ENCODE peak calls at places on chromosomes 5 and 9, in five cellular contexts. One of them, this sample, is unnamed.

GRCh38 chr5:132657676-132658382 is at the start of gene IL13:
- DNase-seq in AG04450: no peak
- DNase-seq in AG04449: no peak
- DNase-seq in type B pancreatic cell: peak
- DNase-seq in astrocyte of the spinal cord: no peak
- DNase-seq in this sample: no peak

GRCh38 chr5:97101189-97101910 is 41.1 kb downstream of the LIX1 start:
- DNase-seq in type B pancreatic cell: no peak
- DNase-seq in astrocyte of the spinal cord: peak
- DNase-seq in AG04450: no peak
- DNase-seq in AG04449: no peak
- DNase-seq in this sample: no peak

GRCh38 chr5:133686566-133686965 is 74.2 kb upstream of the FSTL4 start:
- DNase-seq in type B pancreatic cell: no peak
- DNase-seq in astrocyte of the spinal cord: no peak
- DNase-seq in AG04450: no peak
- DNase-seq in AG04449: no peak
- DNase-seq in this sample: no peak

GRCh38 chr5:16707168-16707868 is 90.5 kb upstream of the RETREG1 start:
- DNase-seq in AG04449: no peak
- DNase-seq in type B pancreatic cell: no peak
- DNase-seq in AG04450: no peak
- DNase-seq in astrocyte of the spinal cord: no peak
- DNase-seq in this sample: no peak

GRCh38 chr5:158796812-158797497 is 302.8 kb downstream of the EBF1 start:
- DNase-seq in astrocyte of the spinal cord: no peak
- DNase-seq in type B pancreatic cell: no peak
- DNase-seq in AG04450: no peak
- DNase-seq in AG04449: no peak
- DNase-seq in this sample: no peak

GRCh38 chr9:37899041-37899440 is 4.9 kb downstream of the SLC25A51 start:
- DNase-seq in AG04449: no peak
- DNase-seq in AG04450: no peak
- DNase-seq in astrocyte of the spinal cord: no peak
- DNase-seq in type B pancreatic cell: no peak
- DNase-seq in this sample: no peak

GRCh38 chr9:21965401-21965951 is 28.7 kb downstream of the CDKN2A start:
- DNase-seq in AG04450: peak
- DNase-seq in AG04449: no peak
- DNase-seq in astrocyte of the spinal cord: peak
- DNase-seq in type B pancreatic cell: no peak
- DNase-seq in this sample: peak

GRCh38 chr5:122089096-122089495 is 11.0 kb upstream of the LOX start:
- DNase-seq in type B pancreatic cell: no peak
- DNase-seq in AG04449: no peak
- DNase-seq in AG04450: no peak
- DNase-seq in astrocyte of the spinal cord: no peak
- DNase-seq in this sample: no peak

GRCh38 chr5:58717303-58718012 is 134.6 kb downstream of the RAB3C start:
- DNase-seq in AG04449: no peak
- DNase-seq in astrocyte of the spinal cord: no peak
- DNase-seq in AG04450: no peak
- DNase-seq in type B pancreatic cell: no peak
- DNase-seq in this sample: no peak

GRCh38 chr5:107104774-107105050 is 566.0 kb downstream of the EFNA5 start:
- DNase-seq in AG04449: no peak
- DNase-seq in type B pancreatic cell: no peak
- DNase-seq in AG04450: no peak
- DNase-seq in astrocyte of the spinal cord: no peak
- DNase-seq in this sample: peak
- TF ChIP-seq CTCF in AG04449: no peak
- TF ChIP-seq CTCF in type B pancreatic cell: no peak
- TF ChIP-seq CTCF in AG04450: no peak
- TF ChIP-seq CTCF in astrocyte of the spinal cord: peak
- TF ChIP-seq CTCF in this sample: peak

DNA sequence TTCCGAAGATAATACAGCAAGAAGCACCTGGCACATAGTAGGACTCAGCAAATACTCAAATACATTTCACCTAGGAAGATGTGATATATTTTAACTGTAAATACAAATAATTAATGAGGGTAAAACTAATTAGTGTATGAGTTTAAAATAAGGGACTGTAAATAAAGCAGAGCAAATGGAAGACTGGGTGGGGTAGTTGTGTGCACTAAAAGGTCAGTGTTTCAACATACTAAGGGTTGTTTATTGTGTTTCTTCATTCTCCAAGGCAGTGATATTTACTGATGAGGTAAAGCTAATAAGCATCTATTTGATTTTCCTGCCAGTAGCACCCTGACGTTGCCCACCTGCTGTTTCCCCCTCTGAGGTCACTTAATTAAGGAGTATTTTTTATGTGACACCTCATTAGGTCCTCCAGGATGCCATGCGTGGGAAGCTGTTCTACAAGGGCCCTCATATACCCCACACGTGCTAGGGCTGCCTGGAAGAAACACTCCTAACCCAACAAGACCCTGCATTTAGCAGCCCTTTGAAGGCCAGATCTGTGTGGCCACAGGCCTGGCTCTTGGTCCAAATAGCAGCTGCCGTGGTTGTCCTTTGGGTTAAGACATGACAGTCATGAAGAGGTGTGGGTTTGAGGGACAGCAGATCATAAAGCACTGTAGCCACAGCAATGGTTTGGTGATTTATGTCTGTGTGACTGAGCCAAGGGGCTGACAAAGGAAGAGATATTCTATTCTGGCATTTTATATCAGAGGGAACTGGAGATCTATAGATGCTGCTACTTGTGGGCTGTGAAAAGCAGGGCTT is 97.5 kb upstream of the RPS23 start:
- DNase-seq in AG04450: no peak
- DNase-seq in astrocyte of the spinal cord: peak
- DNase-seq in AG04449: no peak
- DNase-seq in type B pancreatic cell: no peak
- DNase-seq in this sample: no peak
- TF ChIP-seq CTCF in AG04450: no peak
- TF ChIP-seq CTCF in astrocyte of the spinal cord: no peak
- TF ChIP-seq CTCF in AG04449: no peak
- TF ChIP-seq CTCF in type B pancreatic cell: no peak
- TF ChIP-seq CTCF in this sample: no peak

GRCh38 chr5:62592558-62592957 is 13.9 kb downstream of the LRRC70 start:
- DNase-seq in AG04450: no peak
- DNase-seq in type B pancreatic cell: no peak
- DNase-seq in AG04449: no peak
- DNase-seq in astrocyte of the spinal cord: no peak
- DNase-seq in this sample: no peak

GRCh38 chr5:62588668-62589067 is 10.0 kb downstream of the LRRC70 start:
- DNase-seq in AG04449: no peak
- DNase-seq in type B pancreatic cell: no peak
- DNase-seq in AG04450: no peak
- DNase-seq in astrocyte of the spinal cord: no peak
- DNase-seq in this sample: no peak

GRCh38 chr5:62587737-62588136 is 9.1 kb downstream of the LRRC70 start:
- DNase-seq in AG04450: no peak
- DNase-seq in type B pancreatic cell: no peak
- DNase-seq in astrocyte of the spinal cord: no peak
- DNase-seq in AG04449: no peak
- DNase-seq in this sample: no peak

GRCh38 chr5:62590396-62590795 is 11.8 kb downstream of the LRRC70 start:
- DNase-seq in AG04449: no peak
- DNase-seq in AG04450: no peak
- DNase-seq in astrocyte of the spinal cord: no peak
- DNase-seq in type B pancreatic cell: no peak
- DNase-seq in this sample: no peak

GRCh38 chr5:62589504-62589903 is 10.9 kb downstream of the LRRC70 start:
- DNase-seq in AG04450: no peak
- DNase-seq in astrocyte of the spinal cord: no peak
- DNase-seq in AG04449: no peak
- DNase-seq in type B pancreatic cell: no peak
- DNase-seq in this sample: no peak
- TF ChIP-seq CTCF in AG04450: no peak
- TF ChIP-seq CTCF in astrocyte of the spinal cord: no peak
- TF ChIP-seq CTCF in AG04449: no peak
- TF ChIP-seq CTCF in type B pancreatic cell: no peak
- TF ChIP-seq CTCF in this sample: no peak

DNA sequence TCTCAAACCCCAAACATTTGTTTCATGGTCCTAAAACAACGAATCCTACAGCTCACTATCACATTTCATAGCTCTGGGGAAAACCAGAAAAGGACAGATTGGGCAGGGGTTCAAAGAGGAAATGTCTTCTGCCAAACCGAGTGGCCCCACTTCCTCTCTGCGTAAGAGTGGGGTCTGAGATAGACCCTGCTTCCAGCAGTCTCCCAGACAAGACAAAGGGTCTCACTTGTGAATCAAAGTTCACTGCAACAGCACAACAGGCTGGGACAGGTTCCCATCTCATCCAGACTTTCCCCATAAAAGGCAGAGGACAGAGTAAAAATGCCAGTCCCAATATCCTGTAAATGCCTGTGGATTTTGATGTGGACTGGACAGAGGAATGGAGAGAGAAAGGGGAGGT is 276.2 kb upstream of the SLC24A2 start:
- DNase-seq in AG04450: no peak
- DNase-seq in AG04449: no peak
- DNase-seq in type B pancreatic cell: no peak
- DNase-seq in astrocyte of the spinal cord: no peak
- DNase-seq in this sample: no peak
- TF ChIP-seq CTCF in AG04450: no peak
- TF ChIP-seq CTCF in AG04449: no peak
- TF ChIP-seq CTCF in type B pancreatic cell: no peak
- TF ChIP-seq CTCF in astrocyte of the spinal cord: no peak
- TF ChIP-seq CTCF in this sample: no peak

GRCh38 chr9:84815554-84815953 is 146.0 kb downstream of the NTRK2 start:
- DNase-seq in AG04450: no peak
- DNase-seq in type B pancreatic cell: no peak
- DNase-seq in astrocyte of the spinal cord: no peak
- DNase-seq in AG04449: no peak
- DNase-seq in this sample: no peak
- TF ChIP-seq CTCF in AG04450: no peak
- TF ChIP-seq CTCF in type B pancreatic cell: no peak
- TF ChIP-seq CTCF in astrocyte of the spinal cord: no peak
- TF ChIP-seq CTCF in AG04449: no peak
- TF ChIP-seq CTCF in this sample: no peak

GRCh38 chr5:142587354-142587965 is 98.4 kb downstream of the FGF1 start:
- DNase-seq in type B pancreatic cell: no peak
- DNase-seq in AG04450: peak
- DNase-seq in AG04449: no peak
- DNase-seq in astrocyte of the spinal cord: peak
- DNase-seq in this sample: peak
- TF ChIP-seq CTCF in type B pancreatic cell: peak
- TF ChIP-seq CTCF in AG04450: peak
- TF ChIP-seq CTCF in AG04449: peak
- TF ChIP-seq CTCF in astrocyte of the spinal cord: peak
- TF ChIP-seq CTCF in this sample: peak

GRCh38 chr5:73974871-73975351 is 348.9 kb downstream of the ARHGEF28 start:
- DNase-seq in astrocyte of the spinal cord: no peak
- DNase-seq in AG04450: no peak
- DNase-seq in AG04449: no peak
- DNase-seq in type B pancreatic cell: no peak
- DNase-seq in this sample: no peak
- TF ChIP-seq CTCF in astrocyte of the spinal cord: no peak
- TF ChIP-seq CTCF in AG04450: no peak
- TF ChIP-seq CTCF in AG04449: no peak
- TF ChIP-seq CTCF in type B pancreatic cell: no peak
- TF ChIP-seq CTCF in this sample: no peak

GRCh38 chr5:78985407-78986223 is 505 bp upstream of the ARSB start:
- DNase-seq in type B pancreatic cell: no peak
- DNase-seq in astrocyte of the spinal cord: peak
- DNase-seq in AG04450: peak
- DNase-seq in AG04449: no peak
- DNase-seq in this sample: peak
- TF ChIP-seq CTCF in type B pancreatic cell: no peak
- TF ChIP-seq CTCF in astrocyte of the spinal cord: no peak
- TF ChIP-seq CTCF in AG04450: no peak
- TF ChIP-seq CTCF in AG04449: no peak
- TF ChIP-seq CTCF in this sample: no peak

GRCh38 chr9:111728617-111729366 is 65.9 kb downstream of the SHOC1 start:
- DNase-seq in AG04450: peak
- DNase-seq in type B pancreatic cell: no peak
- DNase-seq in astrocyte of the spinal cord: peak
- DNase-seq in AG04449: peak
- DNase-seq in this sample: no peak
- TF ChIP-seq CTCF in AG04450: no peak
- TF ChIP-seq CTCF in type B pancreatic cell: no peak
- TF ChIP-seq CTCF in astrocyte of the spinal cord: no peak
- TF ChIP-seq CTCF in AG04449: no peak
- TF ChIP-seq CTCF in this sample: no peak

This sample was measured in GM10248.